ENCODE peak calls at places on chromosomes 5 and 9, in six cellular contexts. C is PC-3, B is tibial artery, K is tibial nerve, W is stomach, D is sigmoid colon. Z is an unnamed sample.
A peak's percentile ranks its signal among the peaks of the same experiment; 100 is the strongest.

GRCh38 chr5:180370861-180371641 is 17.9 kb upstream of the GFPT2 start:
- DNase-seq in C (no peak), B (no peak), K (no peak), W (no peak), D (no peak), Z (no peak)

GRCh38 chr9:98805506-98806272 is 1.8 kb upstream of the GALNT12 start:
- DNase-seq in C (no peak), B (no peak), K (no peak), W (no peak), D (no peak), Z (no peak)

GRCh38 chr5:157710887-157711286 is 20.3 kb upstream of the THG1L start:
- DNase-seq in C (peak; percentile 84), B (no peak), K (no peak), W (no peak), D (no peak), Z (no peak)

GRCh38 chr5:131382407-131383395 is 118.8 kb downstream of the CDC42SE2 start:
- DNase-seq in C (peak; percentile 61), B (no peak), K (no peak), W (no peak), D (no peak), Z (no peak)

GRCh38 chr9:128068656-128069221 is 707 bp downstream of the SLC25A25 start:
- DNase-seq in C (no peak), B (no peak), K (no peak), W (no peak), D (no peak), Z (no peak)

GRCh38 chr5:151150484-151151262 is 6.9 kb downstream of the ANXA6 start:
- DNase-seq in C (no peak), B (no peak), K (no peak), W (peak; percentile 31), D (peak; percentile 89), Z (no peak)

GRCh38 chr9:121707477-121708424 is 56.3 kb downstream of the DAB2IP start:
- DNase-seq in C (no peak), B (no peak), K (no peak), W (no peak), D (no peak), Z (no peak)

GRCh38 chr9:107175826-107176500 is 107.1 kb upstream of the RAD23B start:
- DNase-seq in C (no peak), B (no peak), K (no peak), W (no peak), D (no peak), Z (no peak)

GRCh38 chr9:137113385-137114159 is 961 bp downstream of the DPP7 start:
- DNase-seq in C (no peak), B (no peak), K (no peak), W (no peak), D (peak; percentile 62), Z (no peak)

GRCh38 chr5:40594811-40595210 is 84.9 kb upstream of the PTGER4 start:
- DNase-seq in C (peak; percentile 18), B (no peak), K (no peak), W (no peak), D (no peak), Z (no peak)

GRCh38 chr9:134955156-134955555 is 37.4 kb upstream of the FCN1 start:
- DNase-seq in C (no peak), B (peak; percentile 18), K (no peak), W (no peak), D (peak; percentile 46), Z (no peak)

GRCh38 chr5:60649288-60649917 is 50.6 kb downstream of the DEPDC1B start:
- DNase-seq in C (peak; percentile 73), B (no peak), K (no peak), W (no peak), D (no peak), Z (no peak)

GRCh38 chr5:15002791-15003190 is 131.2 kb upstream of the ANKH start:
- DNase-seq in C (no peak), B (no peak), K (no peak), W (no peak), D (no peak), Z (no peak)

GRCh38 chr9:110049699-110050450 is 158.1 kb downstream of the C9orf152 start:
- DNase-seq in C (peak; percentile 30), B (peak; percentile 32), K (no peak), W (peak; percentile 41), D (peak; percentile 68), Z (no peak)

GRCh38 chr5:126503602-126504104 is 80.4 kb downstream of the GRAMD2B start:
- DNase-seq in C (no peak), B (peak; percentile 74), K (no peak), W (no peak), D (peak; percentile 77), Z (no peak)

GRCh38 chr5:9431496-9432258 is 114.2 kb downstream of the SEMA5A start:
- DNase-seq in C (no peak), B (no peak), K (no peak), W (no peak), D (no peak), Z (no peak)

GRCh38 chr5:97979740-97980139 is 793.7 kb upstream of the RGMB start:
- DNase-seq in C (no peak), B (no peak), K (no peak), W (no peak), D (peak; percentile 54), Z (no peak)

GRCh38 chr9:136304981-136305380 is 1.1 kb upstream of the CCDC187 start:
- DNase-seq in C (no peak), B (no peak), K (no peak), W (no peak), D (no peak), Z (no peak)

GRCh38 chr5:175696139-175696854 is 38.4 kb downstream of the HRH2 start:
- DNase-seq in C (peak; percentile 38), B (peak; percentile 71), K (peak; percentile 39), W (peak; percentile 66), D (peak; percentile 82), Z (no peak)

GRCh38 chr5:77791356-77791755 is 15.2 kb upstream of the TBCA start:
- DNase-seq in C (no peak), B (no peak), K (no peak), W (no peak), D (no peak), Z (no peak)

GRCh38 chr9:77518688-77519087 is 129.4 kb downstream of the GNA14 start:
- DNase-seq in C (no peak), B (no peak), K (no peak), W (no peak), D (no peak), Z (no peak)

GRCh38 chr5:39775458-39776365 is 350.9 kb upstream of the DAB2 start:
- DNase-seq in C (peak; percentile 84), B (no peak), K (no peak), W (no peak), D (no peak), Z (no peak)

GRCh38 chr5:10485142-10485795 is 43.6 kb downstream of the ROPN1L start:
- DNase-seq in C (no peak), B (peak; percentile 57), K (peak; percentile 67), W (peak; percentile 57), D (peak; percentile 72), Z (no peak)

GRCh38 chr5:95609711-95610110 is 10.2 kb upstream of the GPR150 start:
- DNase-seq in C (no peak), B (no peak), K (no peak), W (no peak), D (no peak), Z (no peak)

GRCh38 chr5:76425940-76426339 is 22.9 kb downstream of the IQGAP2 start:
- DNase-seq in C (no peak), B (no peak), K (no peak), W (no peak), D (no peak), Z (no peak)

GRCh38 chr9:16726718-16727451 is 143.6 kb downstream of the BNC2 start:
- DNase-seq in C (peak; percentile 71), B (peak; percentile 89), K (peak; percentile 72), W (peak; percentile 62), D (peak; percentile 95), Z (no peak)

GRCh38 chr9:126953089-126953809 is 38.7 kb downstream of the RALGPS1 start:
- DNase-seq in C (no peak), B (no peak), K (no peak), W (no peak), D (no peak), Z (no peak)

GRCh38 chr5:32092938-32093812 is 80.9 kb downstream of the GOLPH3 start:
- DNase-seq in C (peak; percentile 89), B (peak; percentile 64), K (peak; percentile 41), W (peak; percentile 63), D (peak; percentile 83), Z (no peak)

GRCh38 chr5:76737131-76737556 is 21.2 kb downstream of the F2R start:
- DNase-seq in C (no peak), B (no peak), K (no peak), W (no peak), D (no peak), Z (no peak)

GRCh38 chr5:169164481-169164925 is 136.4 kb downstream of the SLIT3 start:
- DNase-seq in C (peak; percentile 94), B (no peak), K (no peak), W (peak; percentile 74), D (no peak), Z (no peak)
- H3K27ac ChIP-seq in C (peak overlapping the region; percentile 93), B (peak overlapping the region; percentile 48), K (no peak overlapping the region), W (no peak overlapping the region), D (peak overlapping the region; percentile 14), Z (peak overlapping the region; percentile 54)

GRCh38 chr9:35684921-35685320 is 4.8 kb downstream of the TPM2 start:
- DNase-seq in C (no peak), B (no peak), K (no peak), W (no peak), D (no peak), Z (no peak)
- H3K36me3 ChIP-seq in C (no peaks in the 10 kb centered on the region), B (peaks cover 80% of the 10 kb centered on the region), K (no peaks in the 10 kb centered on the region), W (peaks cover 65% of the 10 kb centered on the region), D (peaks cover 67% of the 10 kb centered on the region), Z (no peaks in the 10 kb centered on the region)

GRCh38 chr5:158752656-158752973 is 347.1 kb downstream of the EBF1 start:
- DNase-seq in C (no peak), B (no peak), K (no peak), W (no peak), D (no peak), Z (no peak)

GRCh38 chr5:158755971-158756370 is 343.7 kb downstream of the EBF1 start:
- DNase-seq in C (no peak), B (no peak), K (no peak), W (no peak), D (no peak), Z (no peak)

GRCh38 chr5:158755221-158755620 is 344.5 kb downstream of the EBF1 start:
- DNase-seq in C (no peak), B (no peak), K (no peak), W (no peak), D (no peak), Z (no peak)

GRCh38 chr5:158753354-158753753 is 346.4 kb downstream of the EBF1 start:
- DNase-seq in C (no peak), B (no peak), K (no peak), W (no peak), D (no peak), Z (no peak)

DNA sequence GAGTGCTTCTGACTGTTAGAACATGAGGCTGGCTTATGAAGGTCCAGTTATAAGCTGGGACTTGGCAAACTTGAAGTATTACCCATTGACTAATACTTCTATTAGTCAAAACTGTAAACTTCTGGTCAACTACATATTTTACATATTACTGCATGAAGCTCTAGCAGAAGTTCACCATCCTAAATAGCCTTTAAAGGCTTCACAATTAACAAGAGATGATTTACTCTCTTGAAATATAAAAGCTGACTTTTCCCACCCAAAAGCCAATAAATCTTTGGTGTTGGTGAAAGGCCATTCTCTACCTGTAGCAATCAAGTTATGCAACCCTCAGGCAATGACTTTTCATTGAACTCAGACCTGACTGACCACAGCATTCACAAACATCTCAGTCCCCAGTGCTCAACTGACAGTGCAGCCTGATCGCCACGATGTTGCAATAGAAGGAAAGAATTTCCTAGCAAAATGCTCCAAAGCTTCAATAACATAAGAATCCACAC is 345.6 kb downstream of the EBF1 start:
- DNase-seq in C (peak; percentile 78), B (no peak), K (no peak), W (no peak), D (no peak), Z (no peak)
- H3K27ac ChIP-seq in C (peak overlapping the region; percentile 85), B (peak overlapping the region; percentile 7), K (no peak overlapping the region), W (no peak overlapping the region), D (no peak overlapping the region), Z (no peak overlapping the region)

GRCh38 chr9:92232190-92232589 is 61.3 kb downstream of the IARS1 start:
- DNase-seq in C (no peak), B (no peak), K (no peak), W (no peak), D (no peak), Z (no peak)
- H3K36me3 ChIP-seq in C (peaks cover 17% of the 10 kb centered on the region), B (peaks cover 69% of the 10 kb centered on the region), K (peaks cover 5% of the 10 kb centered on the region), W (peaks cover 83% of the 10 kb centered on the region), D (peaks cover 50% of the 10 kb centered on the region), Z (no peaks in the 10 kb centered on the region)